ENCODE peak calls at places on chromosome 6, in nine cellular contexts. D, X, I, M, O, B, Y, A and V are unnamed samples.

GRCh38 chr6:161029195-161029809 is 37.7 kb downstream of the MAP3K4 start:
- DNase-seq in D (no peak), X (no peak), I (no peak), M (no peak), O (no peak), B (no peak), Y (no peak), A (no peak), V (no peak)

GRCh38 chr6:134589512-134589911 is 271.6 kb upstream of the SGK1 start:
- DNase-seq in D (no peak), X (no peak), I (no peak), M (no peak), O (no peak), B (no peak), Y (no peak), A (no peak), V (no peak)

GRCh38 chr6:29553268-29554057 is 6.1 kb downstream of the UBD start:
- DNase-seq in D (peak; percentile 86), X (peak; percentile 58), I (peak; percentile 85), M (peak; percentile 57), O (peak; percentile 91), B (no peak), Y (peak; percentile 6), A (peak; percentile 77), V (peak; percentile 73)

GRCh38 chr6:23478324-23478723 is 647.7 kb upstream of the NRSN1 start:
- DNase-seq in D (no peak), X (no peak), I (no peak), M (no peak), O (no peak), B (no peak), Y (no peak), A (no peak), V (no peak)

GRCh38 chr6:83307849-83308248 is 114.7 kb downstream of the RWDD2A start:
- DNase-seq in D (no peak), X (no peak), I (no peak), M (no peak), O (no peak), B (no peak), Y (no peak), A (no peak), V (no peak)

GRCh38 chr6:83193747-83194582 is 808 bp downstream of the RWDD2A start:
- DNase-seq in D (peak; percentile 59), X (peak; percentile 67), I (peak; percentile 66), M (peak; percentile 42), O (peak; percentile 89), B (peak; percentile 80), Y (peak; percentile 23), A (peak; percentile 45), V (peak; percentile 49)

GRCh38 chr6:19035454-19035853 is 648.3 kb downstream of the RNF144B start:
- DNase-seq in D (no peak), X (no peak), I (no peak), M (no peak), O (no peak), B (no peak), Y (no peak), A (no peak), V (no peak)

GRCh38 chr6:170438402-170438753 is 114.7 kb downstream of the PSMB1 start:
- DNase-seq in D (peak; percentile 86), X (peak; percentile 93), I (peak; percentile 79), M (peak; percentile 75), O (peak; percentile 92), B (peak; percentile 87), Y (no peak), A (peak; percentile 92), V (peak; percentile 77)

GRCh38 chr6:145783796-145784195 is 30.8 kb downstream of the FBXO30 start:
- DNase-seq in D (no peak), X (no peak), I (no peak), M (no peak), O (no peak), B (no peak), Y (no peak), A (no peak), V (no peak)

GRCh38 chr6:131643262-131643631 is 6.1 kb downstream of the ENPP3 start:
- DNase-seq in D (no peak), X (no peak), I (no peak), M (no peak), O (no peak), B (no peak), Y (no peak), A (no peak), V (no peak)

GRCh38 chr6:4102687-4103244 is 23.8 kb upstream of the FAM217A start:
- DNase-seq in D (no peak), X (no peak), I (no peak), M (no peak), O (no peak), B (no peak), Y (no peak), A (no peak), V (no peak)

GRCh38 chr6:47670851-47671250 is 27.5 kb upstream of the ADGRF4 start:
- DNase-seq in D (no peak), X (peak; percentile 3), I (no peak), M (no peak), O (no peak), B (no peak), Y (no peak), A (no peak), V (no peak)

GRCh38 chr6:129719692-129720091 is 9.7 kb upstream of the ARHGAP18 start:
- DNase-seq in D (no peak), X (no peak), I (no peak), M (no peak), O (no peak), B (no peak), Y (no peak), A (no peak), V (no peak)

GRCh38 chr6:138520463-138520862 is 21.2 kb upstream of the NHSL1 start:
- DNase-seq in D (no peak), X (no peak), I (no peak), M (no peak), O (no peak), B (no peak), Y (peak; percentile 19), A (no peak), V (no peak)

GRCh38 chr6:14326774-14327173 is 209.2 kb downstream of the CD83 start:
- DNase-seq in D (no peak), X (no peak), I (no peak), M (no peak), O (no peak), B (no peak), Y (no peak), A (no peak), V (no peak)

GRCh38 chr6:14324042-14324441 is 206.5 kb downstream of the CD83 start:
- DNase-seq in D (no peak), X (no peak), I (no peak), M (no peak), O (no peak), B (no peak), Y (no peak), A (no peak), V (no peak)

GRCh38 chr6:14320342-14320741 is 202.8 kb downstream of the CD83 start:
- DNase-seq in D (no peak), X (no peak), I (no peak), M (no peak), O (no peak), B (no peak), Y (no peak), A (no peak), V (no peak)

GRCh38 chr6:14321992-14322772 is 204.6 kb downstream of the CD83 start:
- DNase-seq in D (no peak), X (no peak), I (no peak), M (no peak), O (no peak), B (no peak), Y (no peak), A (no peak), V (peak; percentile 22)

DNA sequence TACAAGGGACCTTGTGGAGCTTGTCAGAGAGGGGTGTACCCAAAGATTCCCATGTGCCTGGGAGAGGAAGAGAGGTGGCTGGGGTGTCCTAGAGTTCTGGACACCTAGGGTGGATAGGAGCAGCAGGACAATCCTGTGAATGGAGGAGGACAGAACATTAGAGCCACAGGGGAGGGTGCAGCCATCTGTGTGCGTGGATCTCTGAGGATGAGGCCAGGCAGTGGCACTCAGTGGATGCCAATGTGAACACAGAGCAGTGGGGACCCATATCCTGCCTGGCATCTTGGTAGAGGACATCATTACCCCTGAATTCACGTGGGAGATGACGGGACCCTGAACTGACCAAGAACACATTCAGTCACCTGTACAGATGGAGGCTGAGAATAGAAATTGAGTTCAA is 205.3 kb downstream of the CD83 start:
- DNase-seq in D (no peak), X (no peak), I (no peak), M (no peak), O (no peak), B (no peak), Y (no peak), A (no peak), V (no peak)
- H3K4me1 ChIP-seq in D (no peaks in the 10 kb centered on the region), X (peaks cover 4% of the 10 kb centered on the region), I (no peaks in the 10 kb centered on the region), M (no peaks in the 10 kb centered on the region), O (no peaks in the 10 kb centered on the region), B (no peaks in the 10 kb centered on the region), Y (no peaks in the 10 kb centered on the region), A (no peaks in the 10 kb centered on the region), V (no peaks in the 10 kb centered on the region)

DNA sequence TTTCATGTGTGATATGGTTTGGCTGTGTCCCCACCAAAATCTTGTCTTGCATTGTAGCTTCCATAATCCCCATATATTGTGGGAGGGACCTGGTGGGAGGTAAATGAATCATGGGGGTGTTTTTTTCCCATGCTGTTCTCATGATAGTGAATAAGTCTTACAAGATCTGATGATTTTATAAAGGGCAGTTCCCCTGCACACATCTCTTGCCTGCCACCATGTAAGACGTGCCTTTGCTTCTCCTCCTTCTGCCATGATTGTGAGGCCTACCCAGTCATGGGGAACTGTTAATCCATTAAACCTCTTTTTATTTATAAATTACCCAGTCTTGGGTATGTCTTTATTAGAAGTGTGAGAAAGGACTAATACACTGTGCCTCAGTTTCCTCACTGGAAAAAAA is 4.2 kb upstream of the IL22RA2 start:
- DNase-seq in D (no peak), X (no peak), I (no peak), M (no peak), O (no peak), B (no peak), Y (no peak), A (no peak), V (no peak)
- H3K9me3 ChIP-seq in D (no peaks in the 10 kb centered on the region), X (no peaks in the 10 kb centered on the region), I (peaks cover 13% of the 10 kb centered on the region), M (no peaks in the 10 kb centered on the region), O (no peaks in the 10 kb centered on the region), B (no peaks in the 10 kb centered on the region), Y (peaks cover 7% of the 10 kb centered on the region), A (peaks cover 11% of the 10 kb centered on the region), V (peaks cover 20% of the 10 kb centered on the region)

GRCh38 chr6:42047220-42047590 is 3.1 kb upstream of the TAF8 start:
- DNase-seq in D (no peak), X (no peak), I (no peak), M (no peak), O (no peak), B (no peak), Y (no peak), A (no peak), V (no peak)
- H3K4me1 ChIP-seq in D (peaks cover 11% of the 10 kb centered on the region), X (peaks cover 10% of the 10 kb centered on the region), I (peaks cover 83% of the 10 kb centered on the region), M (peaks cover 73% of the 10 kb centered on the region), O (peaks cover 59% of the 10 kb centered on the region), B (peaks cover 80% of the 10 kb centered on the region), Y (peaks cover 85% of the 10 kb centered on the region), A (peaks cover 45% of the 10 kb centered on the region), V (peaks cover 98% of the 10 kb centered on the region)

DNA sequence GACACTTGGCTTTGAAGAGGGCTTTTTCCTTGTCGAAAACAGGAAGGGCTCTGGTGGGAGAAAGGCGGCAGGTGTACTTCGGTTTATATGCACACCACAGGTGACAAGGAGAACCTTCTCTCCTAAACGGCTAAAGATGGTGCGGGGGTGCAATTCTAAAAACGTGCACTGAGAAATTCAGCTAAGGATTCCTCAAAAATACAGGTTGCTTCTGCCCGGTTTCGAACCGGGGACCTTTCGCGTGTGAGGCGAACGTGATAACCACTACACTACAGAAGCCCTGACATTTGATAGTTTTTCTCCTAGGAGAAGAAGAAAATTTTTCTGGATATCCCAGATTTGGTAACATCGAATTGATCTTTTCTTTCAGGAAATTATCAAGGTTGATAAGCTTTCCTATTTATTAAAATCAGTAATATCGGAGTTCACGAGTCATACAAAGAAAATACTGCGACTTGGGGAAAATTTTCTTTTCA is 32.0 kb downstream of the POM121L2 start:
- DNase-seq in D (no peak), X (no peak), I (no peak), M (no peak), O (no peak), B (no peak), Y (no peak), A (no peak), V (no peak)
- H3K9me3 ChIP-seq in D (peaks cover 5% of the 10 kb centered on the region), X (no peaks in the 10 kb centered on the region), I (no peaks in the 10 kb centered on the region), M (no peaks in the 10 kb centered on the region), O (no peaks in the 10 kb centered on the region), B (no peaks in the 10 kb centered on the region), Y (peaks cover 31% of the 10 kb centered on the region), A (no peaks in the 10 kb centered on the region), V (peaks cover 4% of the 10 kb centered on the region)